ENCODE peak calls at places on chromosomes 4 and X, in ten cellular contexts. H is tibial artery, S is neuronal stem cell, L is uterus, X is cardiac muscle cell, J is A673, W is hepatocyte, U is small intestine, O is pancreas, N is Panc1. F is an unnamed sample. For H3K9me3, the result is how much of the 10 kb centered on the place peaks cover.

GRCh38 chrX:5458300-5458699 is 770.4 kb downstream of the NLGN4X start:
- DNase-seq in H (no peak), S (no peak), L (no peak), X (peak), J (peak), W (peak), U (no peak), O (no peak), N (no peak), F (no peak)

GRCh38 chrX:118418811-118419251 is 72.9 kb downstream of the WDR44 start:
- DNase-seq in H (no peak), S (no peak), L (no peak), X (no peak), J (no peak), W (no peak), U (peak), O (no peak), N (no peak), F (no peak)

GRCh38 chr4:107548211-107548905 is 171.7 kb downstream of the PAPSS1 start:
- DNase-seq in H (no peak), S (no peak), L (no peak), X (no peak), J (peak), W (peak), U (no peak), O (no peak), N (no peak), F (no peak)

GRCh38 chrX:112513154-112513553 is 166.6 kb downstream of the LHFPL1 start:
- DNase-seq in H (no peak), S (no peak), L (no peak), X (no peak), J (no peak), W (peak), U (no peak), O (no peak), N (no peak), F (no peak)

GRCh38 chrX:72180539-72180938 is 1.0 kb upstream of the PIN4 start:
- DNase-seq in H (no peak), S (no peak), L (no peak), X (no peak), J (no peak), W (no peak), U (no peak), O (no peak), N (no peak), F (no peak)

GRCh38 chrX:129984196-129984962 is 1.9 kb downstream of the BCORL1 start:
- DNase-seq in H (peak), S (no peak), L (peak), X (no peak), J (no peak), W (peak), U (peak), O (peak), N (no peak), F (peak)

GRCh38 chr4:184838249-184839074 is 12.7 kb upstream of the ACSL1 start:
- DNase-seq in H (no peak), S (no peak), L (no peak), X (no peak), J (no peak), W (peak), U (no peak), O (no peak), N (no peak), F (no peak)

GRCh38 chr4:141036786-141037185 is 96.5 kb downstream of the RNF150 start:
- DNase-seq in H (no peak), S (no peak), L (no peak), X (peak), J (no peak), W (no peak), U (no peak), O (no peak), N (no peak), F (no peak)

GRCh38 chrX:110791206-110791605 is 4.4 kb downstream of the CHRDL1 start:
- DNase-seq in H (no peak), S (no peak), L (no peak), X (no peak), J (peak), W (no peak), U (no peak), O (no peak), N (no peak), F (no peak)

GRCh38 chr4:7815981-7816380 is 123.7 kb downstream of the AFAP1 start:
- DNase-seq in H (no peak), S (no peak), L (no peak), X (no peak), J (no peak), W (no peak), U (no peak), O (no peak), N (no peak), F (peak)

GRCh38 chr4:17033256-17034245 is 135.1 kb upstream of the LDB2 start:
- DNase-seq in H (no peak), S (no peak), L (peak), X (no peak), J (no peak), W (no peak), U (no peak), O (no peak), N (no peak), F (no peak)

GRCh38 chr4:10584042-10584441 is 100.5 kb downstream of the CLNK start:
- DNase-seq in H (no peak), S (no peak), L (no peak), X (no peak), J (peak), W (peak), U (peak), O (no peak), N (no peak), F (peak)

GRCh38 chr4:158302076-158302866 is 92.0 kb downstream of the TMEM144 start:
- DNase-seq in H (no peak), S (no peak), L (no peak), X (no peak), J (no peak), W (no peak), U (no peak), O (no peak), N (no peak), F (no peak)
- H3K27ac ChIP-seq in H (no peak), S (no peak), L (peak), X (no peak), J (no peak), W (no peak), U (no peak), O (no peak), N (no peak), F (no peak)

DNA sequence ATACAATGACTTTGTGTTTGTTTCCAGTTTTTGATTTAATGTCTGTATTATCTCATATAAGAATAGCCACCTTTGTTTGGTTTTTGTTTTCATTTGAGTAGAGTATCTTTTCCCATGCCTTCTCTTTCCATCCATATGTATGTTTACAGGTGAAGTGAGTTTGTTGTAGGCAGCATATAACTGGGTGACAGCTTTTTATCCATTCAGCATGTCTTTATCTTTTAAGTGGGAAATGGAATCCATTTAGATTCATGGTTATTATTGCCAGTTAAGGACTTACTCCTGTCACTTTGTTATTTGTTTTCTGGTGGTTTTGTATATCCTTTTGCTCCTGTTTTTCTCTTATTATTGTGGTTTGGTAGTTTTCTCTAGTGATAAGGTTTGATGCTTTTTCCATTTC is 34.3 kb downstream of the SCLT1 start:
- DNase-seq in H (no peak), S (no peak), L (no peak), X (no peak), J (no peak), W (no peak), U (no peak), O (no peak), N (no peak), F (no peak)
- H3K9me3 ChIP-seq in H (half or more), S (half or more), L (half or more), X (under half), J (half or more), W (under half), U (under half), O (under half), N (under half), F (under half)

DNA sequence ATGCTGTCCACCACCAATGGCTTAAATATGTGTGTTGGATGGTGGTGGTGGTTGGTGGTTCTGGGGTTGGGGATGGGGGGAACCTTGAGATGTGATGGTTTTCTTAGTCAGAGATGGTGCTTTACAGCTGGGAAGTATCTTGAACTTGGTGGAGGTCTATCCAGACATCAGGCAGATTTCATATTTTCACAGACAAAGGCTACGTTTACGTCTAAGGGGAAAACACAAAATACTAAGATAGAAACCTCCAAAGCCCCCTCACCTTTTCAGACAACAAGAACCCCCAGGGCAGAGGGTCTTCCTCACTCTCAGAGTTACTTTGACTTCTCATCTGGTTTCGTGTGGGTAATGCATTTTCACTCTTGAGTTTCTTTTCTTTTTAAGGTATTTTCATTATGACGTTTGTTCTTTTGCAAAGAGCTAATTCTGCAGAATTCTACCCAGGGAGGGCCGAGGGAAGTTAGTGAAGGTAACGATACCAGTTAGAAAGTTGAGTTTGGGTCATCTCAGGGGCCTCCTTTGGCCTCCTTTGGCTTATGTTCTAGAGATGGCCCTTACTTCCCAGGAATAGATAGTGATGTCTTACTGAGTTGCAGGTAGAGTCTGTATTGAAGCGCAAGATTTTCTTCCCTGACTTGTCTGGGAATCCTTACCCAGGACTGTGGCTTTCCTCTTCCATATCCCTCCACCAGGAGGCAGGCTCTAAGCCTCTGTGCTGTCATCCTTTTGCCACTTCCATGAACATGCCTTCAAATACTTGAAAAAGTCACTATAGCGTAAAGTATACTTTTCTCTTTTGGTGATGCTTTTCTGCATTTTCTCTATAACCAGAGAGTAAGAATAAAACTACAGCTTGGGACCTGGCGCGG is 31.9 kb downstream of the RHOH start:
- DNase-seq in H (no peak), S (no peak), L (no peak), X (no peak), J (no peak), W (no peak), U (no peak), O (no peak), N (no peak), F (no peak)
- H3K27ac ChIP-seq in H (no peak), S (no peak), L (no peak), X (no peak), J (peak), W (no peak), U (peak), O (no peak), N (no peak), F (no peak)

DNA sequence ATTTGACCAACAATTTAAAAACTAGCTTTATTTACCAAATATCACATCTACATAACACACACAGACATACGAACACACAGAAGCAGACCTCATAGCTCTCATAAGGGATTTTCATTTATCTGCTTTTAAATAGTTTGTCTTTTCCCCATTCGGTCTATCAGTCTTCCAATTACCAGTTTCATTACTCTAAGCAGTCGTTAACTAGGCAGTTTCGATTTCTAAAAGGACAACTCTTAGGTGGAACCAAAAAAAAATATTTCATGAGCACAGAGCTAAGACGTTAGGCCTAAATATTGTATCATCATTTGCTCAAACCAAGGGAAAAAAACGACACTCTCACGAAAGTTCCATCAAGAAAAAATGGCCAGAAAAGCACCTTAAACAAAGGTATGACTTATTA is 228.4 kb downstream of the SPANXN1 start:
- DNase-seq in H (no peak), S (no peak), L (no peak), X (no peak), J (no peak), W (no peak), U (no peak), O (no peak), N (no peak), F (no peak)
- H3K9me3 ChIP-seq in H (under half), S (under half), L (under half), X (under half), J (under half), W (under half), U (under half), O (under half), N (under half), F (under half)

GRCh38 chr4:21490682-21491081 is 457.9 kb downstream of the KCNIP4 start:
- DNase-seq in H (no peak), S (no peak), L (no peak), X (peak), J (no peak), W (no peak), U (no peak), O (no peak), N (no peak), F (no peak)
- H3K27ac ChIP-seq in H (no peak), S (no peak), L (no peak), X (no peak), J (no peak), W (no peak), U (no peak), O (no peak), N (no peak), F (no peak)

GRCh38 chr4:152085657-152086056 is 324.9 kb upstream of the GATB start:
- DNase-seq in H (no peak), S (no peak), L (no peak), X (no peak), J (no peak), W (no peak), U (no peak), O (no peak), N (no peak), F (no peak)
- H3K9me3 ChIP-seq in H (under half), S (under half), L (under half), X (under half), J (under half), W (under half), U (under half), O (under half), N (under half), F (under half)

GRCh38 chr4:73743825-73744602 is 3.6 kb downstream of the CXCL8 start:
- DNase-seq in H (no peak), S (no peak), L (no peak), X (no peak), J (no peak), W (no peak), U (no peak), O (no peak), N (no peak), F (no peak)

GRCh38 chr4:73740353-73740778 is at the start of gene CXCL8:
- DNase-seq in H (peak), S (no peak), L (peak), X (no peak), J (peak), W (peak), U (peak), O (peak), N (peak), F (peak)

GRCh38 chr4:73741140-73741749 is 876 bp downstream of the CXCL8 start:
- DNase-seq in H (no peak), S (no peak), L (no peak), X (no peak), J (no peak), W (no peak), U (no peak), O (no peak), N (no peak), F (no peak)

DNA sequence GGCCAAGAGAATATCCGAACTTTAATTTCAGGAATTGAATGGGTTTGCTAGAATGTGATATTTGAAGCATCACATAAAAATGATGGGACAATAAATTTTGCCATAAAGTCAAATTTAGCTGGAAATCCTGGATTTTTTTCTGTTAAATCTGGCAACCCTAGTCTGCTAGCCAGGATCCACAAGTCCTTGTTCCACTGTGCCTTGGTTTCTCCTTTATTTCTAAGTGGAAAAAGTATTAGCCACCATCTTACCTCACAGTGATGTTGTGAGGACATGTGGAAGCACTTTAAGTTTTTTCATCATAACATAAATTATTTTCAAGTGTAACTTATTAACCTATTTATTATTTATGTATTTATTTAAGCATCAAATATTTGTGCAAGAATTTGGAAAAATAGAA is 2.4 kb downstream of the CXCL8 start:
- DNase-seq in H (no peak), S (no peak), L (no peak), X (no peak), J (no peak), W (no peak), U (no peak), O (no peak), N (no peak), F (no peak)
- H3K27ac ChIP-seq in H (no peak), S (no peak), L (no peak), X (no peak), J (no peak), W (no peak), U (no peak), O (no peak), N (no peak), F (no peak)

F was measured in SJSA1.